ENCODE peak calls at places on chromosomes 2 and 18, in eight cellular contexts. One of them, this sample, is unnamed.

GRCh38 chr2:147863835-147864234 is 19.0 kb downstream of the ACVR2A start:
- DNase-seq in activated naive CD8-positive, alpha-beta T cell treated with anti-CD3 and anti-CD28 coated beads for 36 hours: no peak
- DNase-seq in Daoy: no peak
- DNase-seq in GM10248: no peak
- DNase-seq in naive B cell: no peak
- DNase-seq in D341Med: no peak
- DNase-seq in stimulated activated CD4-positive, alpha-beta T cell treated with anti-CD3 and anti-CD28 coated beads, Interleukin-15, amount 100 ng/mL, for 48 hours: no peak
- DNase-seq in pulmonary artery endothelial cell: no peak
- DNase-seq in this sample: no peak

GRCh38 chr2:224572338-224572737 is 12.8 kb downstream of the CUL3 start:
- DNase-seq in activated naive CD8-positive, alpha-beta T cell treated with anti-CD3 and anti-CD28 coated beads for 36 hours: no peak
- DNase-seq in Daoy: no peak
- DNase-seq in GM10248: no peak
- DNase-seq in naive B cell: no peak
- DNase-seq in D341Med: no peak
- DNase-seq in stimulated activated CD4-positive, alpha-beta T cell treated with anti-CD3 and anti-CD28 coated beads, Interleukin-15, amount 100 ng/mL, for 48 hours: no peak
- DNase-seq in pulmonary artery endothelial cell: no peak
- DNase-seq in this sample: no peak

GRCh38 chr18:907171-907879 is 2.7 kb downstream of the ADCYAP1 start:
- DNase-seq in activated naive CD8-positive, alpha-beta T cell treated with anti-CD3 and anti-CD28 coated beads for 36 hours: peak; percentile 26
- DNase-seq in Daoy: peak; percentile 24
- DNase-seq in GM10248: no peak
- DNase-seq in naive B cell: no peak
- DNase-seq in D341Med: peak; percentile 82
- DNase-seq in stimulated activated CD4-positive, alpha-beta T cell treated with anti-CD3 and anti-CD28 coated beads, Interleukin-15, amount 100 ng/mL, for 48 hours: no peak
- DNase-seq in pulmonary artery endothelial cell: no peak
- DNase-seq in this sample: no peak

GRCh38 chr2:144801325-144801724 is 281.4 kb upstream of the ZEB2 start:
- DNase-seq in activated naive CD8-positive, alpha-beta T cell treated with anti-CD3 and anti-CD28 coated beads for 36 hours: no peak
- DNase-seq in Daoy: no peak
- DNase-seq in GM10248: no peak
- DNase-seq in naive B cell: no peak
- DNase-seq in D341Med: no peak
- DNase-seq in stimulated activated CD4-positive, alpha-beta T cell treated with anti-CD3 and anti-CD28 coated beads, Interleukin-15, amount 100 ng/mL, for 48 hours: no peak
- DNase-seq in pulmonary artery endothelial cell: no peak
- DNase-seq in this sample: no peak

GRCh38 chr18:62781893-62782292 is 66.6 kb downstream of the PHLPP1 start:
- DNase-seq in activated naive CD8-positive, alpha-beta T cell treated with anti-CD3 and anti-CD28 coated beads for 36 hours: no peak
- DNase-seq in Daoy: no peak
- DNase-seq in GM10248: no peak
- DNase-seq in naive B cell: no peak
- DNase-seq in D341Med: no peak
- DNase-seq in stimulated activated CD4-positive, alpha-beta T cell treated with anti-CD3 and anti-CD28 coated beads, Interleukin-15, amount 100 ng/mL, for 48 hours: no peak
- DNase-seq in pulmonary artery endothelial cell: no peak
- DNase-seq in this sample: peak; percentile 48

GRCh38 chr18:75201936-75202335 is 7.0 kb downstream of the PTGR3 start:
- DNase-seq in activated naive CD8-positive, alpha-beta T cell treated with anti-CD3 and anti-CD28 coated beads for 36 hours: no peak
- DNase-seq in Daoy: no peak
- DNase-seq in GM10248: no peak
- DNase-seq in naive B cell: no peak
- DNase-seq in D341Med: no peak
- DNase-seq in stimulated activated CD4-positive, alpha-beta T cell treated with anti-CD3 and anti-CD28 coated beads, Interleukin-15, amount 100 ng/mL, for 48 hours: no peak
- DNase-seq in pulmonary artery endothelial cell: no peak
- DNase-seq in this sample: no peak

GRCh38 chr18:5892772-5893431 is 2.4 kb downstream of the TMEM200C start:
- DNase-seq in activated naive CD8-positive, alpha-beta T cell treated with anti-CD3 and anti-CD28 coated beads for 36 hours: no peak
- DNase-seq in Daoy: no peak
- DNase-seq in GM10248: no peak
- DNase-seq in naive B cell: no peak
- DNase-seq in D341Med: no peak
- DNase-seq in stimulated activated CD4-positive, alpha-beta T cell treated with anti-CD3 and anti-CD28 coated beads, Interleukin-15, amount 100 ng/mL, for 48 hours: no peak
- DNase-seq in pulmonary artery endothelial cell: no peak
- DNase-seq in this sample: no peak

GRCh38 chr2:47437287-47437686 is 34.3 kb downstream of the MSH2 start:
- DNase-seq in activated naive CD8-positive, alpha-beta T cell treated with anti-CD3 and anti-CD28 coated beads for 36 hours: no peak
- DNase-seq in Daoy: peak; percentile 8
- DNase-seq in GM10248: peak; percentile 26
- DNase-seq in naive B cell: peak; percentile 5
- DNase-seq in D341Med: peak; percentile 34
- DNase-seq in stimulated activated CD4-positive, alpha-beta T cell treated with anti-CD3 and anti-CD28 coated beads, Interleukin-15, amount 100 ng/mL, for 48 hours: no peak
- DNase-seq in pulmonary artery endothelial cell: no peak
- DNase-seq in this sample: peak; percentile 54

GRCh38 chr2:15745329-15745728 is 153.7 kb downstream of the DDX1 start:
- DNase-seq in activated naive CD8-positive, alpha-beta T cell treated with anti-CD3 and anti-CD28 coated beads for 36 hours: no peak
- DNase-seq in Daoy: no peak
- DNase-seq in GM10248: no peak
- DNase-seq in naive B cell: no peak
- DNase-seq in D341Med: no peak
- DNase-seq in stimulated activated CD4-positive, alpha-beta T cell treated with anti-CD3 and anti-CD28 coated beads, Interleukin-15, amount 100 ng/mL, for 48 hours: no peak
- DNase-seq in pulmonary artery endothelial cell: no peak
- DNase-seq in this sample: no peak

GRCh38 chr2:80151248-80151647 is 153.3 kb downstream of the LRRTM1 start:
- DNase-seq in activated naive CD8-positive, alpha-beta T cell treated with anti-CD3 and anti-CD28 coated beads for 36 hours: no peak
- DNase-seq in Daoy: no peak
- DNase-seq in GM10248: no peak
- DNase-seq in naive B cell: no peak
- DNase-seq in D341Med: no peak
- DNase-seq in stimulated activated CD4-positive, alpha-beta T cell treated with anti-CD3 and anti-CD28 coated beads, Interleukin-15, amount 100 ng/mL, for 48 hours: no peak
- DNase-seq in pulmonary artery endothelial cell: no peak
- DNase-seq in this sample: no peak

GRCh38 chr2:209771474-209772292 is at the start of gene UNC80:
- DNase-seq in activated naive CD8-positive, alpha-beta T cell treated with anti-CD3 and anti-CD28 coated beads for 36 hours: peak; percentile 41
- DNase-seq in Daoy: peak; percentile 75
- DNase-seq in GM10248: peak; percentile 43
- DNase-seq in naive B cell: no peak
- DNase-seq in D341Med: peak; percentile 76
- DNase-seq in stimulated activated CD4-positive, alpha-beta T cell treated with anti-CD3 and anti-CD28 coated beads, Interleukin-15, amount 100 ng/mL, for 48 hours: peak; percentile 12
- DNase-seq in pulmonary artery endothelial cell: no peak
- DNase-seq in this sample: peak; percentile 46

GRCh38 chr2:132923787-132924186 is 253.8 kb upstream of the LYPD1 start:
- DNase-seq in activated naive CD8-positive, alpha-beta T cell treated with anti-CD3 and anti-CD28 coated beads for 36 hours: no peak
- DNase-seq in Daoy: peak; percentile 79
- DNase-seq in GM10248: no peak
- DNase-seq in naive B cell: no peak
- DNase-seq in D341Med: no peak
- DNase-seq in stimulated activated CD4-positive, alpha-beta T cell treated with anti-CD3 and anti-CD28 coated beads, Interleukin-15, amount 100 ng/mL, for 48 hours: no peak
- DNase-seq in pulmonary artery endothelial cell: no peak
- DNase-seq in this sample: peak; percentile 35

GRCh38 chr2:12287220-12287751 is 429.4 kb upstream of the TRIB2 start:
- DNase-seq in activated naive CD8-positive, alpha-beta T cell treated with anti-CD3 and anti-CD28 coated beads for 36 hours: no peak
- DNase-seq in Daoy: peak; percentile 42
- DNase-seq in GM10248: no peak
- DNase-seq in naive B cell: no peak
- DNase-seq in D341Med: no peak
- DNase-seq in stimulated activated CD4-positive, alpha-beta T cell treated with anti-CD3 and anti-CD28 coated beads, Interleukin-15, amount 100 ng/mL, for 48 hours: no peak
- DNase-seq in pulmonary artery endothelial cell: no peak
- DNase-seq in this sample: peak; percentile 38

GRCh38 chr2:165203689-165204559 is at the start of gene SCN3A:
- DNase-seq in activated naive CD8-positive, alpha-beta T cell treated with anti-CD3 and anti-CD28 coated beads for 36 hours: no peak
- DNase-seq in Daoy: peak; percentile 44
- DNase-seq in GM10248: peak; percentile 4
- DNase-seq in naive B cell: peak; percentile 53
- DNase-seq in D341Med: peak; percentile 52
- DNase-seq in stimulated activated CD4-positive, alpha-beta T cell treated with anti-CD3 and anti-CD28 coated beads, Interleukin-15, amount 100 ng/mL, for 48 hours: no peak
- DNase-seq in pulmonary artery endothelial cell: no peak
- DNase-seq in this sample: peak; percentile 52

GRCh38 chr2:203718087-203718486 is 11.6 kb downstream of the CD28 start:
- DNase-seq in activated naive CD8-positive, alpha-beta T cell treated with anti-CD3 and anti-CD28 coated beads for 36 hours: peak; percentile 73
- DNase-seq in Daoy: peak; percentile 32
- DNase-seq in GM10248: no peak
- DNase-seq in naive B cell: no peak
- DNase-seq in D341Med: no peak
- DNase-seq in stimulated activated CD4-positive, alpha-beta T cell treated with anti-CD3 and anti-CD28 coated beads, Interleukin-15, amount 100 ng/mL, for 48 hours: peak; percentile 39
- DNase-seq in pulmonary artery endothelial cell: peak; percentile 72
- DNase-seq in this sample: peak; percentile 35

GRCh38 chr2:12032421-12032820 is 286.0 kb downstream of the LPIN1 start:
- DNase-seq in activated naive CD8-positive, alpha-beta T cell treated with anti-CD3 and anti-CD28 coated beads for 36 hours: no peak
- DNase-seq in Daoy: no peak
- DNase-seq in GM10248: peak; percentile 26
- DNase-seq in naive B cell: peak; percentile 82
- DNase-seq in D341Med: no peak
- DNase-seq in stimulated activated CD4-positive, alpha-beta T cell treated with anti-CD3 and anti-CD28 coated beads, Interleukin-15, amount 100 ng/mL, for 48 hours: no peak
- DNase-seq in pulmonary artery endothelial cell: no peak
- DNase-seq in this sample: no peak

GRCh38 chr2:27032495-27033252 is at the start of gene TMEM214:
- DNase-seq in activated naive CD8-positive, alpha-beta T cell treated with anti-CD3 and anti-CD28 coated beads for 36 hours: peak; percentile 87
- DNase-seq in Daoy: peak; percentile 91
- DNase-seq in GM10248: peak; percentile 96
- DNase-seq in naive B cell: peak; percentile 67
- DNase-seq in D341Med: peak; percentile 95
- DNase-seq in stimulated activated CD4-positive, alpha-beta T cell treated with anti-CD3 and anti-CD28 coated beads, Interleukin-15, amount 100 ng/mL, for 48 hours: peak; percentile 76
- DNase-seq in pulmonary artery endothelial cell: peak; percentile 67
- DNase-seq in this sample: peak; percentile 65

GRCh38 chr2:137693521-137693920 is 270.8 kb upstream of the HNMT start:
- DNase-seq in activated naive CD8-positive, alpha-beta T cell treated with anti-CD3 and anti-CD28 coated beads for 36 hours: no peak
- DNase-seq in Daoy: no peak
- DNase-seq in GM10248: no peak
- DNase-seq in naive B cell: no peak
- DNase-seq in D341Med: no peak
- DNase-seq in stimulated activated CD4-positive, alpha-beta T cell treated with anti-CD3 and anti-CD28 coated beads, Interleukin-15, amount 100 ng/mL, for 48 hours: no peak
- DNase-seq in pulmonary artery endothelial cell: no peak
- DNase-seq in this sample: peak; percentile 39